ENCODE peak calls at places on chromosomes 16 and 17, in eight cellular contexts. One of them, this sample, is unnamed.
A peak's percentile ranks its signal among the peaks of the same experiment; 100 is the strongest.

GRCh38 chr17:13970531-13970930 is 98.8 kb upstream of the COX10 start:
- DNase-seq in lung: no peak
- DNase-seq in mesendoderm: no peak
- DNase-seq in effector memory CD4-positive, alpha-beta T cell: no peak
- DNase-seq in heart right ventricle: no peak
- DNase-seq in tibial nerve: no peak
- DNase-seq in brain microvascular endothelial cell: no peak
- DNase-seq in heart left ventricle: no peak
- DNase-seq in this sample: no peak

GRCh38 chr16:4616047-4616811 is 1.5 kb upstream of the UBALD1 start:
- DNase-seq in heart left ventricle: peak; percentile 100
- DNase-seq in brain microvascular endothelial cell: peak; percentile 100
- DNase-seq in tibial nerve: peak; percentile 100
- DNase-seq in lung: peak; percentile 100
- DNase-seq in heart right ventricle: peak; percentile 99
- DNase-seq in effector memory CD4-positive, alpha-beta T cell: peak; percentile 99
- DNase-seq in mesendoderm: peak; percentile 100
- DNase-seq in this sample: peak; percentile 99

GRCh38 chr17:53472586-53472985 is 350.1 kb upstream of the KIF2B start:
- DNase-seq in effector memory CD4-positive, alpha-beta T cell: no peak
- DNase-seq in tibial nerve: no peak
- DNase-seq in lung: no peak
- DNase-seq in heart left ventricle: no peak
- DNase-seq in brain microvascular endothelial cell: no peak
- DNase-seq in mesendoderm: peak; percentile 49
- DNase-seq in heart right ventricle: no peak
- DNase-seq in this sample: peak; percentile 22

GRCh38 chr16:88747588-88748301 is 37.3 kb downstream of the PIEZO1 start:
- DNase-seq in tibial nerve: no peak
- DNase-seq in effector memory CD4-positive, alpha-beta T cell: no peak
- DNase-seq in lung: no peak
- DNase-seq in heart left ventricle: no peak
- DNase-seq in mesendoderm: peak; percentile 86
- DNase-seq in heart right ventricle: no peak
- DNase-seq in brain microvascular endothelial cell: no peak
- DNase-seq in this sample: peak; percentile 40

GRCh38 chr17:39352511-39352910 is 48.9 kb downstream of the FBXL20 start:
- DNase-seq in lung: no peak
- DNase-seq in heart left ventricle: no peak
- DNase-seq in heart right ventricle: no peak
- DNase-seq in effector memory CD4-positive, alpha-beta T cell: no peak
- DNase-seq in brain microvascular endothelial cell: no peak
- DNase-seq in mesendoderm: no peak
- DNase-seq in tibial nerve: no peak
- DNase-seq in this sample: no peak

GRCh38 chr16:14180431-14181059 is 109.4 kb downstream of the MRTFB start:
- DNase-seq in heart right ventricle: no peak
- DNase-seq in mesendoderm: peak; percentile 53
- DNase-seq in effector memory CD4-positive, alpha-beta T cell: no peak
- DNase-seq in lung: no peak
- DNase-seq in heart left ventricle: no peak
- DNase-seq in brain microvascular endothelial cell: no peak
- DNase-seq in tibial nerve: no peak
- DNase-seq in this sample: peak; percentile 62

GRCh38 chr17:14434506-14434905 is 133.6 kb downstream of the HS3ST3B1 start:
- DNase-seq in tibial nerve: no peak
- DNase-seq in lung: no peak
- DNase-seq in mesendoderm: no peak
- DNase-seq in heart right ventricle: no peak
- DNase-seq in heart left ventricle: no peak
- DNase-seq in brain microvascular endothelial cell: no peak
- DNase-seq in effector memory CD4-positive, alpha-beta T cell: no peak
- DNase-seq in this sample: no peak

GRCh38 chr17:35875439-35876139 is 4.6 kb downstream of the CCL5 start:
- DNase-seq in mesendoderm: no peak
- DNase-seq in effector memory CD4-positive, alpha-beta T cell: no peak
- DNase-seq in brain microvascular endothelial cell: no peak
- DNase-seq in heart right ventricle: no peak
- DNase-seq in tibial nerve: no peak
- DNase-seq in heart left ventricle: no peak
- DNase-seq in lung: no peak
- DNase-seq in this sample: no peak

GRCh38 chr17:21196126-21196525 is 17.8 kb downstream of the TMEM11 start:
- DNase-seq in effector memory CD4-positive, alpha-beta T cell: no peak
- DNase-seq in heart left ventricle: no peak
- DNase-seq in lung: no peak
- DNase-seq in mesendoderm: no peak
- DNase-seq in tibial nerve: no peak
- DNase-seq in heart right ventricle: no peak
- DNase-seq in brain microvascular endothelial cell: no peak
- DNase-seq in this sample: peak; percentile 78

DNA sequence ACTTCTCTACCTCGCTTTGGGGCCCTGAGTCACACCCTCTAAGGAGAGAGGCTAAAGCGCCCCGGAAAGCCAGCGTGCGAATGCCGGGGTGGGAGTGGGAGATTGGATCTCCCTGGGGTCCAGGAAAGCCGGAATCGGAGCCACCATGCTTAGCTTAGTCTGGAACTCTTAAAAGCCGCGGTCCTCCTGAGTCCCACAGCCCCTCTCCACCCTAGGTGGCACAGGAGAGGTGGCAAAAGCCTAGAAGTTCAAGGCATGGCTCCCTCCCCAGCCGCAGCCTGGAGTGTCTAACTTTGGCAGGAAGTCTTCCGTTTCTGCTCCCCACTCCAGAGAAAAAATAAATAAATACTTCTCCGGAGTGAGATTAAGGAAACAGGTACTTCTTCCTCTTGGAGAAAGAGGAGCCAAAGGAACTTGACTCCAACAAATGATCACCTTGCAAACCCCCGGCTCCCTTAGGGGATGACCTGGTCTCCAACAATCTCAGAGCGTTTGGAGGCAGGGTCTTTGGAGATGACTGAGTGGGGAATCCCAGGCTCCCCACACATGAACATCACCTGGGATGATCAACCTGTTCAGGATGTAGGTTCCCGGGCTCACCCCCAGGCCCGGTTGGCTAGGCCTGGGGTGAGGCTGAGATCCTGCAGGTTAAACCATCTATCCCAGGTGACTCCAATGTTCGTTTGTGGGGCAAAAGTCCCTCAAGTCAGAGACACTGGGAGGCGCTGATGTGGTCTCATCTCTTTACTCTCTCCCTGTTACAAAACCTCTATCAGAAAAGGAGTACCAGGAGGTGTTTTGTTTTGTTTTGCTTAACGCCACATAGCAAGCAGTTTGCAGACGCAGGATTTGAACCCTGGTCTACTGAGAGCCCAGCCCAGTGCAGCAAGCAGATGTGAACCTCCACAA is 2.9 kb downstream of the CIITA start:
- DNase-seq in mesendoderm: no peak
- DNase-seq in heart right ventricle: no peak
- DNase-seq in effector memory CD4-positive, alpha-beta T cell: no peak
- DNase-seq in heart left ventricle: no peak
- DNase-seq in brain microvascular endothelial cell: no peak
- DNase-seq in lung: no peak
- DNase-seq in tibial nerve: no peak
- DNase-seq in this sample: no peak
- H3K4me3 ChIP-seq in mesendoderm: no peak overlapping the region
- H3K4me3 ChIP-seq in heart right ventricle: peak overlapping the region; percentile 73
- H3K4me3 ChIP-seq in effector memory CD4-positive, alpha-beta T cell: peak overlapping the region; percentile 62
- H3K4me3 ChIP-seq in heart left ventricle: peak overlapping the region; percentile 65
- H3K4me3 ChIP-seq in brain microvascular endothelial cell: no peak overlapping the region
- H3K4me3 ChIP-seq in lung: peak overlapping the region; percentile 57
- H3K4me3 ChIP-seq in tibial nerve: peak overlapping the region; percentile 71
- H3K4me3 ChIP-seq in this sample: no peak overlapping the region

GRCh38 chr17:2366747-2367494 is 29.6 kb downstream of the SGSM2 start:
- DNase-seq in lung: no peak
- DNase-seq in brain microvascular endothelial cell: no peak
- DNase-seq in tibial nerve: no peak
- DNase-seq in heart right ventricle: no peak
- DNase-seq in effector memory CD4-positive, alpha-beta T cell: no peak
- DNase-seq in heart left ventricle: no peak
- DNase-seq in mesendoderm: peak; percentile 58
- DNase-seq in this sample: no peak

GRCh38 chr17:2370211-2370589 is 30.7 kb downstream of the MNT start:
- DNase-seq in brain microvascular endothelial cell: no peak
- DNase-seq in tibial nerve: no peak
- DNase-seq in heart right ventricle: no peak
- DNase-seq in lung: no peak
- DNase-seq in heart left ventricle: no peak
- DNase-seq in effector memory CD4-positive, alpha-beta T cell: no peak
- DNase-seq in mesendoderm: no peak
- DNase-seq in this sample: no peak

GRCh38 chr17:2369551-2370210 is 31.2 kb downstream of the MNT start:
- DNase-seq in tibial nerve: no peak
- DNase-seq in heart right ventricle: no peak
- DNase-seq in heart left ventricle: no peak
- DNase-seq in brain microvascular endothelial cell: no peak
- DNase-seq in lung: no peak
- DNase-seq in effector memory CD4-positive, alpha-beta T cell: no peak
- DNase-seq in mesendoderm: peak; percentile 66
- DNase-seq in this sample: no peak

GRCh38 chr17:2369039-2369438 is 31.7 kb downstream of the SGSM2 start:
- DNase-seq in brain microvascular endothelial cell: no peak
- DNase-seq in heart right ventricle: no peak
- DNase-seq in effector memory CD4-positive, alpha-beta T cell: no peak
- DNase-seq in heart left ventricle: no peak
- DNase-seq in tibial nerve: no peak
- DNase-seq in mesendoderm: no peak
- DNase-seq in lung: no peak
- DNase-seq in this sample: no peak

DNA sequence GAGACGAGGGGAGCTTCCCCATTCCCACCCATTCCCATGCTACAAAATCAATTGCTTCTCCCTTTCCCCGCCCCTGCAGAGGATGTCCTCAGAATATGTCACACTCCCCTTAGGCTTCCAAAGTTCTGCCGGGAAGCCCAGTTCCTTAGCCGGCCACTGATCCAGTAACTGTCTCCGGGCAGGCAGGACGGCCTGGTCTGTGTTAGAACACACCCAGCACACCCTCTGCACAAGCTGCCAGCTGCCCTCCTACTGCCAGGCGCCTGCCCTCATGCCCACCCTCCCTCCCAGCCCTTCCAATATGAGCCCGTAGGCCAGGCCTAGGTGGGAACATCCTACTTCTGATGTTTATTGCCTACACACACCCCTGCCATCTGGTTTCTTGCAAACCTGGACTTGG is 31.1 kb downstream of the SGSM2 start:
- DNase-seq in heart left ventricle: peak; percentile 68
- DNase-seq in tibial nerve: no peak
- DNase-seq in effector memory CD4-positive, alpha-beta T cell: no peak
- DNase-seq in brain microvascular endothelial cell: no peak
- DNase-seq in heart right ventricle: no peak
- DNase-seq in lung: no peak
- DNase-seq in mesendoderm: no peak
- DNase-seq in this sample: no peak
- H3K36me3 ChIP-seq in heart left ventricle: peaks cover 22% of the 10 kb centered on the region
- H3K36me3 ChIP-seq in tibial nerve: peaks cover 98% of the 10 kb centered on the region
- H3K36me3 ChIP-seq in effector memory CD4-positive, alpha-beta T cell: peaks cover 41% of the 10 kb centered on the region
- H3K36me3 ChIP-seq in brain microvascular endothelial cell: peaks cover 5% of the 10 kb centered on the region
- H3K36me3 ChIP-seq in heart right ventricle: peaks cover 31% of the 10 kb centered on the region
- H3K36me3 ChIP-seq in lung: no peaks in the 10 kb centered on the region
- H3K36me3 ChIP-seq in mesendoderm: no peaks in the 10 kb centered on the region
- H3K36me3 ChIP-seq in this sample: peaks cover 17% of the 10 kb centered on the region

GRCh38 chr17:7686221-7687071 is 844 bp downstream of the TP53 start:
- DNase-seq in heart left ventricle: peak; percentile 82
- DNase-seq in mesendoderm: peak; percentile 93
- DNase-seq in tibial nerve: peak; percentile 66
- DNase-seq in heart right ventricle: peak; percentile 73
- DNase-seq in brain microvascular endothelial cell: peak; percentile 68
- DNase-seq in effector memory CD4-positive, alpha-beta T cell: peak; percentile 73
- DNase-seq in lung: peak; percentile 78
- DNase-seq in this sample: peak; percentile 69
- H3K27me3 ChIP-seq in heart left ventricle: no peaks in the 10 kb centered on the region
- H3K27me3 ChIP-seq in mesendoderm: no peaks in the 10 kb centered on the region
- H3K27me3 ChIP-seq in tibial nerve: no peaks in the 10 kb centered on the region
- H3K27me3 ChIP-seq in heart right ventricle: no peaks in the 10 kb centered on the region
- H3K27me3 ChIP-seq in brain microvascular endothelial cell: no peaks in the 10 kb centered on the region
- H3K27me3 ChIP-seq in effector memory CD4-positive, alpha-beta T cell: no peaks in the 10 kb centered on the region
- H3K27me3 ChIP-seq in lung: no peaks in the 10 kb centered on the region
- H3K27me3 ChIP-seq in this sample: no peaks in the 10 kb centered on the region

GRCh38 chr17:76538281-76538931 is 897 bp upstream of the CYGB start:
- DNase-seq in effector memory CD4-positive, alpha-beta T cell: no peak
- DNase-seq in heart left ventricle: peak; percentile 68
- DNase-seq in mesendoderm: peak; percentile 40
- DNase-seq in tibial nerve: no peak
- DNase-seq in heart right ventricle: no peak
- DNase-seq in brain microvascular endothelial cell: no peak
- DNase-seq in lung: no peak
- DNase-seq in this sample: no peak

GRCh38 chr17:76538941-76539340 is 903 bp upstream of the PRCD start:
- DNase-seq in effector memory CD4-positive, alpha-beta T cell: no peak
- DNase-seq in heart right ventricle: no peak
- DNase-seq in lung: no peak
- DNase-seq in tibial nerve: no peak
- DNase-seq in heart left ventricle: peak; percentile 16
- DNase-seq in mesendoderm: no peak
- DNase-seq in brain microvascular endothelial cell: no peak
- DNase-seq in this sample: no peak

GRCh38 chr17:76537578-76538280 is at the start of gene CYGB:
- DNase-seq in lung: no peak
- DNase-seq in heart right ventricle: peak; percentile 78
- DNase-seq in heart left ventricle: peak; percentile 77
- DNase-seq in mesendoderm: peak; percentile 30
- DNase-seq in effector memory CD4-positive, alpha-beta T cell: no peak
- DNase-seq in brain microvascular endothelial cell: no peak
- DNase-seq in tibial nerve: peak; percentile 53
- DNase-seq in this sample: no peak

GRCh38 chr17:76540381-76541300 is 797 bp downstream of the PRCD start:
- DNase-seq in heart right ventricle: peak; percentile 90
- DNase-seq in heart left ventricle: peak; percentile 96
- DNase-seq in tibial nerve: peak; percentile 88
- DNase-seq in effector memory CD4-positive, alpha-beta T cell: no peak
- DNase-seq in mesendoderm: peak; percentile 99
- DNase-seq in brain microvascular endothelial cell: peak; percentile 97
- DNase-seq in lung: peak; percentile 94
- DNase-seq in this sample: peak; percentile 93

DNA sequence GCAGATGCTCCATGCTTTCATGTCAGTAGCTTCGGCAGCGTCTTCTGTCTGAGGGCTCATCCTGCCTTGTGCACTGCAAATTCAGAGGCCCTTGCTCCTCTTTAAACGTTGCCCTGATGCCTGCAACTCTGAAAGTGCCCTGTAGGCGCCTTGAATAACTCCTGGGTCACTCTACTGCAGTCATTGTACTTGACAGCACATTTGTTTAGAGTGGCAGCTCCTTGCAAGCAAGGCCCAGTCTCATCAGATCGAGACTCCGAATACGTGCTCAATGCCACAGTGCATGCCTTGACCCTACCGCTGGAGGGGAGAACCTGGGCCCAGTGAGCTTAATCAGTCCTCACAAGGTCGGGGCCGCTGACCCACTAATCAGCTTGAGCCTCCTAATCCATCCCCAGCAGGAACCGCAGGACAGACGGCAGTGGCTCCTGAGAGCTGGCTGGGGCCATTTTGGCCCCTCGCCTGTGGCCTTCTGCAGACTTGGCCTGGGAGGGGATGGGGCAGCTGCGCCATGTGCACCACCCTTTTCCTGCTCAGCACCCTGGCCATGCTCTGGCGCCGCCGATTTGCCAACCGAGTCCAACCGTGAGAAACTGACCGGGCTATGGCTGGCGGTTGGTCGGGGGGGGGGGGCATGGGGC is at the start of gene PRCD:
- DNase-seq in mesendoderm: peak; percentile 71
- DNase-seq in heart left ventricle: peak; percentile 25
- DNase-seq in lung: no peak
- DNase-seq in effector memory CD4-positive, alpha-beta T cell: no peak
- DNase-seq in tibial nerve: no peak
- DNase-seq in heart right ventricle: no peak
- DNase-seq in brain microvascular endothelial cell: no peak
- DNase-seq in this sample: no peak
- H3K4me3 ChIP-seq in mesendoderm: no peak within 1 kb of the TSS
- H3K4me3 ChIP-seq in heart left ventricle: peak within 1 kb of the TSS; percentile 41
- H3K4me3 ChIP-seq in lung: no peak within 1 kb of the TSS
- H3K4me3 ChIP-seq in effector memory CD4-positive, alpha-beta T cell: no peak within 1 kb of the TSS
- H3K4me3 ChIP-seq in tibial nerve: peak within 1 kb of the TSS; percentile 19
- H3K4me3 ChIP-seq in heart right ventricle: peak within 1 kb of the TSS; percentile 49
- H3K4me3 ChIP-seq in brain microvascular endothelial cell: peak within 1 kb of the TSS; percentile 49
- H3K4me3 ChIP-seq in this sample: peak within 1 kb of the TSS; percentile 8

This sample was measured in bronchial epithelial cell.